ENCODE peak calls at places on chromosomes 5 and 9, in six cellular contexts. One of them, this sample, is unnamed.

GRCh38 chr9:126438757-126439401 is 112.2 kb downstream of the MVB12B start:
- DNase-seq in IMR-90: no peak
- DNase-seq in thoracic aorta: no peak
- DNase-seq in astrocyte: no peak
- DNase-seq in CD8-positive, alpha-beta T cell: no peak
- DNase-seq in CD4-positive, CD25-positive, alpha-beta regulatory T cell: no peak
- DNase-seq in this sample: no peak

GRCh38 chr5:59799668-59800374 is 93.7 kb downstream of the PDE4D start:
- DNase-seq in IMR-90: peak; percentile 57
- DNase-seq in thoracic aorta: no peak
- DNase-seq in astrocyte: peak; percentile 18
- DNase-seq in CD8-positive, alpha-beta T cell: no peak
- DNase-seq in CD4-positive, CD25-positive, alpha-beta regulatory T cell: peak; percentile 41
- DNase-seq in this sample: no peak

GRCh38 chr5:33852327-33852726 is 39.5 kb downstream of the ADAMTS12 start:
- DNase-seq in IMR-90: no peak
- DNase-seq in thoracic aorta: no peak
- DNase-seq in astrocyte: peak; percentile 53
- DNase-seq in CD8-positive, alpha-beta T cell: no peak
- DNase-seq in CD4-positive, CD25-positive, alpha-beta regulatory T cell: no peak
- DNase-seq in this sample: no peak

GRCh38 chr5:14204785-14205321 is 61.7 kb downstream of the TRIO start:
- DNase-seq in IMR-90: peak; percentile 82
- DNase-seq in thoracic aorta: no peak
- DNase-seq in astrocyte: peak; percentile 85
- DNase-seq in CD8-positive, alpha-beta T cell: no peak
- DNase-seq in CD4-positive, CD25-positive, alpha-beta regulatory T cell: no peak
- DNase-seq in this sample: no peak

GRCh38 chr5:59188415-59189225 is 605.7 kb downstream of the RAB3C start:
- DNase-seq in IMR-90: peak; percentile 70
- DNase-seq in thoracic aorta: no peak
- DNase-seq in astrocyte: peak; percentile 44
- DNase-seq in CD8-positive, alpha-beta T cell: peak; percentile 54
- DNase-seq in CD4-positive, CD25-positive, alpha-beta regulatory T cell: peak; percentile 62
- DNase-seq in this sample: peak; percentile 28

GRCh38 chr5:54719384-54720306 is 202.1 kb downstream of the SNX18 start:
- DNase-seq in IMR-90: peak; percentile 81
- DNase-seq in thoracic aorta: peak; percentile 55
- DNase-seq in astrocyte: peak; percentile 70
- DNase-seq in CD8-positive, alpha-beta T cell: no peak
- DNase-seq in CD4-positive, CD25-positive, alpha-beta regulatory T cell: no peak
- DNase-seq in this sample: no peak

GRCh38 chr5:39473156-39473779 is 48.5 kb upstream of the DAB2 start:
- DNase-seq in IMR-90: peak; percentile 90
- DNase-seq in thoracic aorta: no peak
- DNase-seq in astrocyte: peak; percentile 88
- DNase-seq in CD8-positive, alpha-beta T cell: no peak
- DNase-seq in CD4-positive, CD25-positive, alpha-beta regulatory T cell: no peak
- DNase-seq in this sample: no peak

GRCh38 chr5:96149546-96149945 is 187.9 kb upstream of the ELL2 start:
- DNase-seq in IMR-90: peak; percentile 62
- DNase-seq in thoracic aorta: no peak
- DNase-seq in astrocyte: no peak
- DNase-seq in CD8-positive, alpha-beta T cell: no peak
- DNase-seq in CD4-positive, CD25-positive, alpha-beta regulatory T cell: no peak
- DNase-seq in this sample: no peak

GRCh38 chr5:131706278-131706677 is 71.2 kb upstream of the RAPGEF6 start:
- DNase-seq in IMR-90: no peak
- DNase-seq in thoracic aorta: no peak
- DNase-seq in astrocyte: no peak
- DNase-seq in CD8-positive, alpha-beta T cell: no peak
- DNase-seq in CD4-positive, CD25-positive, alpha-beta regulatory T cell: no peak
- DNase-seq in this sample: no peak

GRCh38 chr5:9192286-9192685 is 353.6 kb downstream of the SEMA5A start:
- DNase-seq in IMR-90: no peak
- DNase-seq in thoracic aorta: no peak
- DNase-seq in astrocyte: no peak
- DNase-seq in CD8-positive, alpha-beta T cell: no peak
- DNase-seq in CD4-positive, CD25-positive, alpha-beta regulatory T cell: no peak
- DNase-seq in this sample: no peak

GRCh38 chr9:116381350-116381749 is 227.8 kb downstream of the PAPPA start:
- DNase-seq in IMR-90: no peak
- DNase-seq in thoracic aorta: no peak
- DNase-seq in astrocyte: no peak
- DNase-seq in CD8-positive, alpha-beta T cell: no peak
- DNase-seq in CD4-positive, CD25-positive, alpha-beta regulatory T cell: no peak
- DNase-seq in this sample: no peak

GRCh38 chr5:139925163-139925562 is 117.9 kb downstream of the NRG2 start:
- DNase-seq in IMR-90: no peak
- DNase-seq in thoracic aorta: no peak
- DNase-seq in astrocyte: no peak
- DNase-seq in CD8-positive, alpha-beta T cell: no peak
- DNase-seq in CD4-positive, CD25-positive, alpha-beta regulatory T cell: no peak
- DNase-seq in this sample: no peak

GRCh38 chr5:95862636-95863382 is 40.3 kb upstream of the GLRX start:
- DNase-seq in IMR-90: no peak
- DNase-seq in thoracic aorta: no peak
- DNase-seq in astrocyte: no peak
- DNase-seq in CD8-positive, alpha-beta T cell: no peak
- DNase-seq in CD4-positive, CD25-positive, alpha-beta regulatory T cell: no peak
- DNase-seq in this sample: no peak

GRCh38 chr9:127561491-127562270 is 50.4 kb upstream of the STXBP1 start:
- DNase-seq in IMR-90: peak; percentile 99
- DNase-seq in thoracic aorta: peak; percentile 78
- DNase-seq in astrocyte: peak; percentile 99
- DNase-seq in CD8-positive, alpha-beta T cell: no peak
- DNase-seq in CD4-positive, CD25-positive, alpha-beta regulatory T cell: no peak
- DNase-seq in this sample: peak; percentile 90

GRCh38 chr5:130402906-130403305 is 498.6 kb downstream of the CHSY3 start:
- DNase-seq in IMR-90: no peak
- DNase-seq in thoracic aorta: no peak
- DNase-seq in astrocyte: no peak
- DNase-seq in CD8-positive, alpha-beta T cell: no peak
- DNase-seq in CD4-positive, CD25-positive, alpha-beta regulatory T cell: no peak
- DNase-seq in this sample: no peak

GRCh38 chr5:159971931-159972461 is 36.9 kb upstream of the TTC1 start:
- DNase-seq in IMR-90: no peak
- DNase-seq in thoracic aorta: no peak
- DNase-seq in astrocyte: no peak
- DNase-seq in CD8-positive, alpha-beta T cell: no peak
- DNase-seq in CD4-positive, CD25-positive, alpha-beta regulatory T cell: no peak
- DNase-seq in this sample: no peak

GRCh38 chr5:176573564-176574296 is 24.6 kb downstream of the CDHR2 start:
- DNase-seq in IMR-90: peak; percentile 32
- DNase-seq in thoracic aorta: no peak
- DNase-seq in astrocyte: no peak
- DNase-seq in CD8-positive, alpha-beta T cell: peak; percentile 83
- DNase-seq in CD4-positive, CD25-positive, alpha-beta regulatory T cell: peak; percentile 67
- DNase-seq in this sample: peak; percentile 66

GRCh38 chr5:1323803-1324173 is 21.1 kb downstream of the CLPTM1L start:
- DNase-seq in IMR-90: no peak
- DNase-seq in thoracic aorta: no peak
- DNase-seq in astrocyte: no peak
- DNase-seq in CD8-positive, alpha-beta T cell: no peak
- DNase-seq in CD4-positive, CD25-positive, alpha-beta regulatory T cell: no peak
- DNase-seq in this sample: no peak

GRCh38 chr9:5389109-5389732 is 48.5 kb downstream of the PLGRKT start:
- DNase-seq in IMR-90: peak; percentile 91
- DNase-seq in thoracic aorta: no peak
- DNase-seq in astrocyte: peak; percentile 90
- DNase-seq in CD8-positive, alpha-beta T cell: no peak
- DNase-seq in CD4-positive, CD25-positive, alpha-beta regulatory T cell: no peak
- DNase-seq in this sample: no peak

GRCh38 chr9:98906273-98907040 is 37.2 kb upstream of the COL15A1 start:
- DNase-seq in IMR-90: peak; percentile 46
- DNase-seq in thoracic aorta: no peak
- DNase-seq in astrocyte: no peak
- DNase-seq in CD8-positive, alpha-beta T cell: no peak
- DNase-seq in CD4-positive, CD25-positive, alpha-beta regulatory T cell: no peak
- DNase-seq in this sample: no peak

GRCh38 chr9:100674419-100675122 is 96.7 kb downstream of the CAVIN4 start:
- DNase-seq in IMR-90: no peak
- DNase-seq in thoracic aorta: no peak
- DNase-seq in astrocyte: no peak
- DNase-seq in CD8-positive, alpha-beta T cell: no peak
- DNase-seq in CD4-positive, CD25-positive, alpha-beta regulatory T cell: no peak
- DNase-seq in this sample: no peak

DNA sequence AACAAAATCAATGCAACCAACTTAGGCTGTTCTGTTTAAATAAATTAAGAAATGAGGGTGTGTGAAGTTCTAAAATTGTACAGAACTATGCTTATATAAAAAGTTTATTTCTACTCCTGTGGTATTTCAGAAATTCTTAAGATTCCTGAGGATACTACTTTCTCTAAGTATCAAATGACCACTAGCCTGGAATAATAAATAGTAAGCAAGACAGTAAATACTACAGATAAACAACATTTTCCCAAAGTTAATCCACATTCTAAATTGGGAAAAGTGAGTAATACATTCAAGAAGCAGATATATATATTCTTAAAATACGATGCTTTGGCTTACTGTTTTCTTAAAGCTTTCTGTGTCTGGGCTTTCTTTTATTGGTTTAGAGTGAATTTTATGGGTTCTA is 29.5 kb downstream of the CCNH start:
- DNase-seq in IMR-90: peak; percentile 82
- DNase-seq in thoracic aorta: no peak
- DNase-seq in astrocyte: peak; percentile 33
- DNase-seq in CD8-positive, alpha-beta T cell: no peak
- DNase-seq in CD4-positive, CD25-positive, alpha-beta regulatory T cell: no peak
- DNase-seq in this sample: no peak
- H3K36me3 ChIP-seq in IMR-90: peaks cover 18% of the 10 kb centered on the region
- H3K36me3 ChIP-seq in thoracic aorta: no peaks in the 10 kb centered on the region
- H3K36me3 ChIP-seq in astrocyte: peaks cover 70% of the 10 kb centered on the region
- H3K36me3 ChIP-seq in CD8-positive, alpha-beta T cell: peaks cover 34% of the 10 kb centered on the region
- H3K36me3 ChIP-seq in CD4-positive, CD25-positive, alpha-beta regulatory T cell: peaks cover 92% of the 10 kb centered on the region
- H3K36me3 ChIP-seq in this sample: peaks cover 4% of the 10 kb centered on the region

GRCh38 chr9:95062601-95063065 is 254.9 kb downstream of the FANCC start:
- DNase-seq in IMR-90: no peak
- DNase-seq in thoracic aorta: no peak
- DNase-seq in astrocyte: no peak
- DNase-seq in CD8-positive, alpha-beta T cell: no peak
- DNase-seq in CD4-positive, CD25-positive, alpha-beta regulatory T cell: no peak
- DNase-seq in this sample: peak; percentile 14
- H3K27ac ChIP-seq in IMR-90: no peak overlapping the region
- H3K27ac ChIP-seq in thoracic aorta: peak overlapping the region; percentile 82
- H3K27ac ChIP-seq in astrocyte: no peak overlapping the region
- H3K27ac ChIP-seq in CD8-positive, alpha-beta T cell: no peak overlapping the region
- H3K27ac ChIP-seq in CD4-positive, CD25-positive, alpha-beta regulatory T cell: no peak overlapping the region
- H3K27ac ChIP-seq in this sample: no peak overlapping the region

DNA sequence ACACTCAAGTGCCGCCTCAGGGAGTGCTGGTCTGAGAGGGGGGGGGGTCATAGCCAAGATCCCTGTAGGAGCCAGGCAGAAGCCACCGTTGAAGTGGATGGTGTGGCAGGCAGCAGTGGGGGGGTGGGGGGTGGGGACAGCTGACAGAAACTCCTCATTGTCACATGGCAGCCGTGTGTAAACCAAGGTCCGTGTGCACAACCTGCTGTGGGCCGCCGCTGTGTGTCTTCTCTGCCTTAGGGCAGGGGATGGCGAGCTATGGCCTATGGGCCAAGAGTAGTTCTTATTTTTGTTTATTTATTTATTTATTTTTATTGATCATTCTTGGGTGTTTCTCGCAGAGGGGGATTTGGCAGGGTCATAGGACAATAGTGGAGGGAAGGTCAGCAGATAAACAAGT is 13.4 kb downstream of the SQSTM1 start:
- DNase-seq in IMR-90: no peak
- DNase-seq in thoracic aorta: no peak
- DNase-seq in astrocyte: no peak
- DNase-seq in CD8-positive, alpha-beta T cell: no peak
- DNase-seq in CD4-positive, CD25-positive, alpha-beta regulatory T cell: no peak
- DNase-seq in this sample: no peak
- H3K36me3 ChIP-seq in IMR-90: peaks cover 75% of the 10 kb centered on the region
- H3K36me3 ChIP-seq in thoracic aorta: peaks cover 77% of the 10 kb centered on the region
- H3K36me3 ChIP-seq in astrocyte: peaks cover 53% of the 10 kb centered on the region
- H3K36me3 ChIP-seq in CD8-positive, alpha-beta T cell: peaks cover 56% of the 10 kb centered on the region
- H3K36me3 ChIP-seq in CD4-positive, CD25-positive, alpha-beta regulatory T cell: peaks cover 59% of the 10 kb centered on the region
- H3K36me3 ChIP-seq in this sample: peaks cover 24% of the 10 kb centered on the region

GRCh38 chr9:129884220-129885017 is 49.2 kb downstream of the USP20 start:
- DNase-seq in IMR-90: peak; percentile 71
- DNase-seq in thoracic aorta: peak; percentile 59
- DNase-seq in astrocyte: peak; percentile 61
- DNase-seq in CD8-positive, alpha-beta T cell: peak; percentile 97
- DNase-seq in CD4-positive, CD25-positive, alpha-beta regulatory T cell: peak; percentile 96
- DNase-seq in this sample: peak; percentile 82
- H3K27ac ChIP-seq in IMR-90: no peak overlapping the region
- H3K27ac ChIP-seq in thoracic aorta: peak overlapping the region; percentile 75
- H3K27ac ChIP-seq in astrocyte: no peak overlapping the region
- H3K27ac ChIP-seq in CD8-positive, alpha-beta T cell: peak overlapping the region; percentile 98
- H3K27ac ChIP-seq in CD4-positive, CD25-positive, alpha-beta regulatory T cell: peak overlapping the region; percentile 99
- H3K27ac ChIP-seq in this sample: peak overlapping the region; percentile 81

GRCh38 chr5:312845-313244 is 8.7 kb upstream of the AHRR start:
- DNase-seq in IMR-90: no peak
- DNase-seq in thoracic aorta: no peak
- DNase-seq in astrocyte: no peak
- DNase-seq in CD8-positive, alpha-beta T cell: no peak
- DNase-seq in CD4-positive, CD25-positive, alpha-beta regulatory T cell: no peak
- DNase-seq in this sample: no peak

GRCh38 chr5:310941-311434 is 10.5 kb upstream of the AHRR start:
- DNase-seq in IMR-90: peak; percentile 65
- DNase-seq in thoracic aorta: no peak
- DNase-seq in astrocyte: peak; percentile 53
- DNase-seq in CD8-positive, alpha-beta T cell: no peak
- DNase-seq in CD4-positive, CD25-positive, alpha-beta regulatory T cell: no peak
- DNase-seq in this sample: peak; percentile 7

GRCh38 chr5:313265-313664 is 8.2 kb upstream of the AHRR start:
- DNase-seq in IMR-90: no peak
- DNase-seq in thoracic aorta: no peak
- DNase-seq in astrocyte: no peak
- DNase-seq in CD8-positive, alpha-beta T cell: no peak
- DNase-seq in CD4-positive, CD25-positive, alpha-beta regulatory T cell: no peak
- DNase-seq in this sample: no peak

GRCh38 chr5:310516-310915 is 11.0 kb upstream of the AHRR start:
- DNase-seq in IMR-90: no peak
- DNase-seq in thoracic aorta: no peak
- DNase-seq in astrocyte: no peak
- DNase-seq in CD8-positive, alpha-beta T cell: no peak
- DNase-seq in CD4-positive, CD25-positive, alpha-beta regulatory T cell: no peak
- DNase-seq in this sample: no peak

DNA sequence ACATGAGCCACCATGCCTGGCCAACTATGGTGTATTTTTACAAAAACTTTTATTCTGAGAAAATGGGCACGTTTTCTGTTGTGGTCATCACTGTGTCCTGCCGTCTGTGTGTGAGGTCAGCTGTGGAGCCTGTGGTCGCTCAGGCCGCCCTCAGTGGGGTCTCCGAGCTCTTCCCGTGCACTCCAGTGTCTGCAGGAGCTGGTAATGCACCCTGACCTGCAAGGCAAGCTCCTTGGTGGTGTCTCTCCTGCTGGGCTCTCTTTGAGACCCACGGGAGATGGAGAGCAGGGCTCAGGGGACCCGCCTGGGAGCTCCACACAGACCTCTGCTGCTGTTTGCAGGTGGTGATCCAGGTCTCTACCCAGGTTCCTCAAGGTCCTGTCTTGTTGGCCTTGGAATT is 9.6 kb upstream of the AHRR start:
- DNase-seq in IMR-90: no peak
- DNase-seq in thoracic aorta: no peak
- DNase-seq in astrocyte: no peak
- DNase-seq in CD8-positive, alpha-beta T cell: no peak
- DNase-seq in CD4-positive, CD25-positive, alpha-beta regulatory T cell: no peak
- DNase-seq in this sample: no peak
- H3K36me3 ChIP-seq in IMR-90: peaks cover 54% of the 10 kb centered on the region
- H3K36me3 ChIP-seq in thoracic aorta: peaks cover 15% of the 10 kb centered on the region
- H3K36me3 ChIP-seq in astrocyte: no peaks in the 10 kb centered on the region
- H3K36me3 ChIP-seq in CD8-positive, alpha-beta T cell: peaks cover 24% of the 10 kb centered on the region
- H3K36me3 ChIP-seq in CD4-positive, CD25-positive, alpha-beta regulatory T cell: peaks cover 81% of the 10 kb centered on the region
- H3K36me3 ChIP-seq in this sample: no peaks in the 10 kb centered on the region

GRCh38 chr9:136613824-136614371 is 48.8 kb upstream of the EGFL7 start:
- DNase-seq in IMR-90: no peak
- DNase-seq in thoracic aorta: no peak
- DNase-seq in astrocyte: no peak
- DNase-seq in CD8-positive, alpha-beta T cell: no peak
- DNase-seq in CD4-positive, CD25-positive, alpha-beta regulatory T cell: no peak
- DNase-seq in this sample: no peak
- H3K27ac ChIP-seq in IMR-90: peak overlapping the region; percentile 91
- H3K27ac ChIP-seq in thoracic aorta: no peak overlapping the region
- H3K27ac ChIP-seq in astrocyte: peak overlapping the region; percentile 50
- H3K27ac ChIP-seq in CD8-positive, alpha-beta T cell: no peak overlapping the region
- H3K27ac ChIP-seq in CD4-positive, CD25-positive, alpha-beta regulatory T cell: no peak overlapping the region
- H3K27ac ChIP-seq in this sample: peak overlapping the region; percentile 61

This sample was measured in breast epithelium.